ENCODE peak calls at places on chromosomes 5 and 9, in ten cellular contexts. C is uterus; K is aorta; R is activated T-cell treated with anti-CD3 and anti-CD28 coated beads for 1 hour; I is dorsolateral prefrontal cortex; B is activated CD4-positive, alpha-beta memory T cell treated with anti-CD3 and anti-CD28 coated beads, Interleukin-2, amount 10 ng/mL, durations not matched to agents 7 days and 5 days; H is heart right ventricle; S is left cardiac atrium; W is foreskin fibroblast; X is ACHN. O is an unnamed sample.

GRCh38 chr9:121301881-121302286 is 33.9 kb downstream of the GSN start:
- DNase-seq in H (no peak), W (no peak), S (no peak), B (no peak), C (peak), K (no peak), X (no peak), R (no peak), I (no peak), O (peak)

GRCh38 chr5:120817044-120817985 is 353.2 kb downstream of the PRR16 start:
- DNase-seq in X (peak), W (peak), H (no peak), I (no peak), B (no peak), C (no peak), K (no peak), R (no peak), S (no peak), O (no peak)

GRCh38 chr9:18472915-18473314 is 1.0 kb upstream of the ADAMTSL1 start:
- DNase-seq in X (no peak), R (no peak), H (peak), K (no peak), C (no peak), I (no peak), S (peak), B (no peak), W (no peak), O (peak)

GRCh38 chr9:104970588-104970987 is 42.6 kb upstream of the ABCA1 start:
- DNase-seq in S (no peak), K (no peak), R (no peak), B (no peak), W (peak), I (no peak), C (peak), X (no peak), H (no peak), O (no peak)

GRCh38 chr5:179346875-179347274 is 1.6 kb upstream of the ADAMTS2 start:
- DNase-seq in R (no peak), K (no peak), S (peak), B (no peak), W (no peak), H (no peak), X (no peak), I (no peak), C (no peak), O (no peak)

GRCh38 chr9:121609845-121610637 is 41.4 kb upstream of the DAB2IP start:
- DNase-seq in K (peak), S (peak), W (no peak), R (no peak), B (no peak), X (peak), C (peak), I (no peak), H (peak), O (peak)

GRCh38 chr5:123879071-123879470 is 367.1 kb downstream of the CSNK1G3 start:
- DNase-seq in H (no peak), B (no peak), K (no peak), W (no peak), R (no peak), X (no peak), S (no peak), C (no peak), I (no peak), O (no peak)

GRCh38 chr5:32504923-32505596 is 60.5 kb upstream of the ZFR start:
- DNase-seq in W (peak), K (peak), H (peak), C (peak), X (no peak), S (peak), B (no peak), I (peak), R (no peak), O (peak)

GRCh38 chr5:122972877-122973276 is 63.6 kb downstream of the PPIC start:
- DNase-seq in S (no peak), W (peak), C (no peak), H (no peak), I (no peak), X (no peak), B (no peak), K (no peak), R (no peak), O (no peak)

GRCh38 chr5:14960120-14960462 is 88.5 kb upstream of the ANKH start:
- DNase-seq in B (no peak), W (no peak), H (no peak), R (no peak), C (no peak), K (no peak), I (no peak), X (no peak), S (no peak), O (no peak)

GRCh38 chr5:145787001-145787400 is 48.1 kb downstream of the PRELID2 start:
- DNase-seq in H (no peak), I (no peak), C (no peak), B (no peak), W (no peak), X (no peak), R (no peak), S (no peak), K (no peak), O (no peak)

GRCh38 chr9:87290241-87290700 is 207.4 kb upstream of the DAPK1 start:
- DNase-seq in C (no peak), W (no peak), K (no peak), R (no peak), B (no peak), X (no peak), H (no peak), I (no peak), S (no peak), O (no peak)

GRCh38 chr9:102867488-102867887 is 127.6 kb upstream of the CYLC2 start:
- DNase-seq in I (no peak), H (peak), C (no peak), S (peak), W (no peak), B (no peak), K (no peak), X (no peak), R (no peak), O (no peak)

GRCh38 chr5:75364571-75365280 is 27.7 kb downstream of the HMGCR start:
- DNase-seq in X (no peak), I (no peak), W (no peak), H (no peak), R (no peak), C (no peak), K (no peak), B (no peak), S (no peak), O (no peak)

GRCh38 chr5:180343110-180343845 is 9.9 kb downstream of the GFPT2 start:
- DNase-seq in S (peak), X (no peak), R (no peak), W (peak), I (no peak), C (no peak), K (peak), B (no peak), H (no peak), O (no peak)

GRCh38 chr5:172895549-172895948 is 61.5 kb downstream of the ERGIC1 start:
- DNase-seq in B (no peak), H (no peak), C (no peak), X (no peak), K (no peak), R (no peak), I (no peak), W (no peak), S (no peak), O (no peak)

GRCh38 chr9:113131689-113132151 is 19.1 kb upstream of the SLC31A2 start:
- DNase-seq in S (no peak), H (no peak), B (no peak), C (no peak), K (no peak), I (no peak), W (no peak), R (no peak), X (peak), O (no peak)

GRCh38 chr9:93659044-93659836 is 82.9 kb downstream of the PHF2 start:
- DNase-seq in I (peak), H (no peak), S (peak), C (no peak), X (no peak), R (no peak), K (peak), B (no peak), W (no peak), O (peak)

GRCh38 chr9:74071502-74071901 is 425.6 kb upstream of the RORB start:
- DNase-seq in B (no peak), H (no peak), R (no peak), S (no peak), K (no peak), I (no peak), C (no peak), W (no peak), X (no peak), O (no peak)

GRCh38 chr5:172434246-172434645 is 20.1 kb downstream of the SH3PXD2B start:
- DNase-seq in W (no peak), K (peak), I (peak), X (no peak), C (no peak), R (no peak), S (no peak), H (no peak), B (no peak), O (no peak)

GRCh38 chr5:8814081-8814480 is 731.8 kb downstream of the SEMA5A start:
- DNase-seq in S (no peak), H (no peak), B (no peak), I (no peak), K (no peak), W (no peak), R (no peak), X (no peak), C (no peak), O (no peak)

GRCh38 chr5:143826909-143827514 is 15.1 kb downstream of the HMHB1 start:
- DNase-seq in S (no peak), R (no peak), C (no peak), B (peak), H (no peak), X (no peak), K (no peak), W (no peak), I (no peak), O (no peak)

GRCh38 chr5:83583859-83584258 is 112.3 kb downstream of the VCAN start:
- DNase-seq in S (no peak), C (no peak), H (no peak), R (no peak), X (no peak), B (no peak), W (peak), K (no peak), I (no peak), O (no peak)

GRCh38 chr5:60943624-60944023 is 1.2 kb downstream of the ERCC8 start:
- DNase-seq in K (no peak), S (no peak), I (no peak), W (no peak), R (no peak), C (no peak), X (no peak), B (no peak), H (no peak), O (no peak)

GRCh38 chr9:111232997-111233790 is 96.8 kb downstream of the OR2K2 start:
- DNase-seq in H (peak), R (no peak), X (no peak), W (no peak), B (no peak), S (no peak), K (peak), I (no peak), C (no peak), O (no peak)

GRCh38 chr5:13218518-13218917 is 726.0 kb downstream of the DNAH5 start:
- DNase-seq in W (no peak), S (no peak), H (no peak), C (no peak), I (no peak), K (no peak), B (no peak), X (peak), R (no peak), O (no peak)

GRCh38 chr9:33884856-33885701 is 68.1 kb downstream of the UBE2R2 start:
- DNase-seq in H (peak), W (no peak), X (peak), K (no peak), I (no peak), S (peak), C (peak), R (no peak), B (no peak), O (peak)

GRCh38 chr5:80408475-80408875 is 611 bp downstream of the ZFYVE16 start:
- DNase-seq in B (peak), X (peak), R (peak), K (peak), I (peak), S (peak), W (peak), H (peak), C (peak), O (no peak)

GRCh38 chr5:132138260-132138659 is 64.7 kb downstream of the CSF2 start:
- DNase-seq in K (no peak), W (peak), R (no peak), H (no peak), S (no peak), I (no peak), B (no peak), X (no peak), C (no peak), O (no peak)